ENCODE peak calls at places on chromosome 7, in nine cellular contexts. One of them, this sample, is unnamed.

GRCh38 chr7:106313456-106313891 is 28.7 kb upstream of the NAMPT start:
- DNase-seq in brain microvascular endothelial cell: peak
- DNase-seq in suprapubic skin: no peak
- DNase-seq in OCI-LY7: no peak
- DNase-seq in fibroblast of mammary gland: peak
- DNase-seq in IMR-90: peak
- DNase-seq in AG04450: peak
- DNase-seq in heart left ventricle: no peak
- DNase-seq in fibroblast of pulmonary artery: peak
- DNase-seq in this sample: peak

GRCh38 chr7:138886501-138886917 is 88.5 kb upstream of the ATP6V0A4 start:
- DNase-seq in brain microvascular endothelial cell: peak
- DNase-seq in suprapubic skin: no peak
- DNase-seq in OCI-LY7: peak
- DNase-seq in fibroblast of mammary gland: peak
- DNase-seq in IMR-90: peak
- DNase-seq in AG04450: peak
- DNase-seq in heart left ventricle: no peak
- DNase-seq in fibroblast of pulmonary artery: peak
- DNase-seq in this sample: peak

GRCh38 chr7:17144313-17144712 is 154.1 kb upstream of the AHR start:
- DNase-seq in brain microvascular endothelial cell: peak
- DNase-seq in suprapubic skin: no peak
- DNase-seq in OCI-LY7: no peak
- DNase-seq in fibroblast of mammary gland: peak
- DNase-seq in IMR-90: peak
- DNase-seq in AG04450: no peak
- DNase-seq in heart left ventricle: no peak
- DNase-seq in fibroblast of pulmonary artery: no peak
- DNase-seq in this sample: peak

GRCh38 chr7:74097937-74098614 is 14.5 kb downstream of the LIMK1 start:
- DNase-seq in brain microvascular endothelial cell: peak
- DNase-seq in suprapubic skin: peak
- DNase-seq in OCI-LY7: no peak
- DNase-seq in fibroblast of mammary gland: peak
- DNase-seq in IMR-90: peak
- DNase-seq in AG04450: peak
- DNase-seq in heart left ventricle: no peak
- DNase-seq in fibroblast of pulmonary artery: peak
- DNase-seq in this sample: peak

GRCh38 chr7:119783799-119784198 is 489.2 kb upstream of the KCND2 start:
- DNase-seq in brain microvascular endothelial cell: peak
- DNase-seq in suprapubic skin: no peak
- DNase-seq in OCI-LY7: no peak
- DNase-seq in fibroblast of mammary gland: peak
- DNase-seq in IMR-90: peak
- DNase-seq in AG04450: no peak
- DNase-seq in heart left ventricle: peak
- DNase-seq in fibroblast of pulmonary artery: peak
- DNase-seq in this sample: no peak

GRCh38 chr7:151817315-151817690 is 59.6 kb downstream of the PRKAG2 start:
- DNase-seq in brain microvascular endothelial cell: no peak
- DNase-seq in suprapubic skin: no peak
- DNase-seq in OCI-LY7: no peak
- DNase-seq in fibroblast of mammary gland: no peak
- DNase-seq in IMR-90: no peak
- DNase-seq in AG04450: no peak
- DNase-seq in heart left ventricle: no peak
- DNase-seq in fibroblast of pulmonary artery: no peak
- DNase-seq in this sample: no peak

GRCh38 chr7:710161-710560 is 16.3 kb upstream of the DNAAF5 start:
- DNase-seq in brain microvascular endothelial cell: no peak
- DNase-seq in suprapubic skin: no peak
- DNase-seq in OCI-LY7: no peak
- DNase-seq in fibroblast of mammary gland: no peak
- DNase-seq in IMR-90: no peak
- DNase-seq in AG04450: no peak
- DNase-seq in heart left ventricle: no peak
- DNase-seq in fibroblast of pulmonary artery: no peak
- DNase-seq in this sample: no peak

GRCh38 chr7:128408709-128409434 is 910 bp downstream of the IMPDH1 start:
- DNase-seq in brain microvascular endothelial cell: no peak
- DNase-seq in suprapubic skin: no peak
- DNase-seq in OCI-LY7: no peak
- DNase-seq in fibroblast of mammary gland: peak
- DNase-seq in IMR-90: peak
- DNase-seq in AG04450: no peak
- DNase-seq in heart left ventricle: no peak
- DNase-seq in fibroblast of pulmonary artery: no peak
- DNase-seq in this sample: no peak

GRCh38 chr7:83366629-83367028 is 203.9 kb upstream of the PCLO start:
- DNase-seq in brain microvascular endothelial cell: no peak
- DNase-seq in suprapubic skin: no peak
- DNase-seq in OCI-LY7: no peak
- DNase-seq in fibroblast of mammary gland: no peak
- DNase-seq in IMR-90: no peak
- DNase-seq in AG04450: no peak
- DNase-seq in heart left ventricle: no peak
- DNase-seq in fibroblast of pulmonary artery: no peak
- DNase-seq in this sample: no peak

GRCh38 chr7:8435597-8436243 is 2.3 kb downstream of the NXPH1 start:
- DNase-seq in brain microvascular endothelial cell: no peak
- DNase-seq in suprapubic skin: no peak
- DNase-seq in OCI-LY7: no peak
- DNase-seq in fibroblast of mammary gland: no peak
- DNase-seq in IMR-90: no peak
- DNase-seq in AG04450: no peak
- DNase-seq in heart left ventricle: no peak
- DNase-seq in fibroblast of pulmonary artery: no peak
- DNase-seq in this sample: no peak

GRCh38 chr7:74199551-74200355 is 10.1 kb upstream of the LAT2 start:
- DNase-seq in brain microvascular endothelial cell: peak
- DNase-seq in suprapubic skin: no peak
- DNase-seq in OCI-LY7: no peak
- DNase-seq in fibroblast of mammary gland: peak
- DNase-seq in IMR-90: no peak
- DNase-seq in AG04450: no peak
- DNase-seq in heart left ventricle: no peak
- DNase-seq in fibroblast of pulmonary artery: no peak
- DNase-seq in this sample: no peak

GRCh38 chr7:16055263-16055976 is 365.9 kb downstream of the CRPPA start:
- DNase-seq in brain microvascular endothelial cell: no peak
- DNase-seq in suprapubic skin: no peak
- DNase-seq in OCI-LY7: peak
- DNase-seq in fibroblast of mammary gland: no peak
- DNase-seq in IMR-90: no peak
- DNase-seq in AG04450: no peak
- DNase-seq in heart left ventricle: no peak
- DNase-seq in fibroblast of pulmonary artery: no peak
- DNase-seq in this sample: no peak

GRCh38 chr7:25967278-25968204 is 184.5 kb upstream of the NFE2L3 start:
- DNase-seq in brain microvascular endothelial cell: no peak
- DNase-seq in suprapubic skin: no peak
- DNase-seq in OCI-LY7: peak
- DNase-seq in fibroblast of mammary gland: no peak
- DNase-seq in IMR-90: no peak
- DNase-seq in AG04450: no peak
- DNase-seq in heart left ventricle: no peak
- DNase-seq in fibroblast of pulmonary artery: no peak
- DNase-seq in this sample: no peak

GRCh38 chr7:158246960-158247673 is 340.5 kb downstream of the PTPRN2 start:
- DNase-seq in brain microvascular endothelial cell: no peak
- DNase-seq in suprapubic skin: no peak
- DNase-seq in OCI-LY7: no peak
- DNase-seq in fibroblast of mammary gland: no peak
- DNase-seq in IMR-90: no peak
- DNase-seq in AG04450: no peak
- DNase-seq in heart left ventricle: no peak
- DNase-seq in fibroblast of pulmonary artery: no peak
- DNase-seq in this sample: no peak

DNA sequence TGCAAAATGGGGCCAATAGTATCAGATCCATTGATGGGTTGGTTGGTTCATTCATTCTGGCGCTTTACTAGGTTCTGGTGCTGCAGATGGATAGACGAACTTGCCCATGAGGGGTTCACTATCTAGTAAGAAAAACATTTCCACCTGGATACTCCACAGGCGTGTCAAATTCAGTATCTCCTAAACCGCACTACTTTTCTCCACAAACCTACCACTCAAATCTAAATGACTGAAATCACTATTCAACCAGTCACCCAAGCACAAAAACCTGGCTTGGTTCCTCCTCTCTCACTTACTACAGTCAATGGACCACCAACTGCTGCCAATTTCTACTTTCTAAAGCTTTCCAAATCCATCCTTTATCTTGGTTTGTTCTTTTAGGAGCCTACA is 558 bp downstream of the AGK start:
- DNase-seq in brain microvascular endothelial cell: no peak
- DNase-seq in suprapubic skin: no peak
- DNase-seq in OCI-LY7: peak
- DNase-seq in fibroblast of mammary gland: no peak
- DNase-seq in IMR-90: no peak
- DNase-seq in AG04450: no peak
- DNase-seq in heart left ventricle: no peak
- DNase-seq in fibroblast of pulmonary artery: peak
- DNase-seq in this sample: no peak
- H3K4me3 ChIP-seq in brain microvascular endothelial cell: peak
- H3K4me3 ChIP-seq in suprapubic skin: peak
- H3K4me3 ChIP-seq in OCI-LY7: peak
- H3K4me3 ChIP-seq in fibroblast of mammary gland: peak
- H3K4me3 ChIP-seq in IMR-90: peak
- H3K4me3 ChIP-seq in AG04450: peak
- H3K4me3 ChIP-seq in heart left ventricle: peak
- H3K4me3 ChIP-seq in fibroblast of pulmonary artery: peak
- H3K4me3 ChIP-seq in this sample: peak

GRCh38 chr7:149838992-149839408 is 825 bp downstream of the ZNF862 start:
- DNase-seq in brain microvascular endothelial cell: no peak
- DNase-seq in suprapubic skin: no peak
- DNase-seq in OCI-LY7: no peak
- DNase-seq in fibroblast of mammary gland: peak
- DNase-seq in IMR-90: peak
- DNase-seq in AG04450: no peak
- DNase-seq in heart left ventricle: no peak
- DNase-seq in fibroblast of pulmonary artery: peak
- DNase-seq in this sample: peak
- TF ChIP-seq CTCF in brain microvascular endothelial cell: no peak
- TF ChIP-seq CTCF in suprapubic skin: no peak
- TF ChIP-seq CTCF in OCI-LY7: no peak
- TF ChIP-seq CTCF in fibroblast of mammary gland: peak
- TF ChIP-seq CTCF in IMR-90: no peak
- TF ChIP-seq CTCF in AG04450: peak
- TF ChIP-seq CTCF in heart left ventricle: no peak
- TF ChIP-seq CTCF in fibroblast of pulmonary artery: no peak
- TF ChIP-seq CTCF in this sample: no peak

DNA sequence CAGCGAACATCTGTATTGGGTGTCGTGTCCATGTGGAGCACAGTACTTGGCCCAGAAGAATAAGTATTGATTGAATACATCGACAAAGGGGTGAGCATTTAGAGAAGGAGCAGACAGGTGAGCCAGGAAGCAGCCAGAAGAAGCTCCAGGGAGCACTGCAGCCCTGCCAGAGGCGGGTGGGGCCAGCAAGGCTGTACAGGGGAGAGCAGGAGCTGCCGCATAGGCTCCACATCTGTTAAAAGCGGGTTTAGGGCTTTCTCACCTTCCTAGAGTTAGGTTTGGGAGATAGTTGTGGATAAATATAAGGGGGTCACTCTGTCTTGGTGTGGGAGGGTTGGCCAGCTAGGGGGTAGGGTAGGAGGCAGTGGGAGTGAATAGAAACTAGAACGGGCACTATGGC is 1.3 kb upstream of the CPA1 start:
- DNase-seq in brain microvascular endothelial cell: no peak
- DNase-seq in suprapubic skin: peak
- DNase-seq in OCI-LY7: no peak
- DNase-seq in fibroblast of mammary gland: no peak
- DNase-seq in IMR-90: no peak
- DNase-seq in AG04450: no peak
- DNase-seq in heart left ventricle: no peak
- DNase-seq in fibroblast of pulmonary artery: no peak
- DNase-seq in this sample: no peak
- H3K4me3 ChIP-seq in brain microvascular endothelial cell: no peak
- H3K4me3 ChIP-seq in suprapubic skin: no peak
- H3K4me3 ChIP-seq in OCI-LY7: no peak
- H3K4me3 ChIP-seq in fibroblast of mammary gland: no peak
- H3K4me3 ChIP-seq in IMR-90: no peak
- H3K4me3 ChIP-seq in AG04450: no peak
- H3K4me3 ChIP-seq in heart left ventricle: no peak
- H3K4me3 ChIP-seq in fibroblast of pulmonary artery: no peak
- H3K4me3 ChIP-seq in this sample: no peak

GRCh38 chr7:100476903-100477870 is 1.8 kb downstream of the TSC22D4 start:
- DNase-seq in brain microvascular endothelial cell: no peak
- DNase-seq in suprapubic skin: no peak
- DNase-seq in OCI-LY7: peak
- DNase-seq in fibroblast of mammary gland: no peak
- DNase-seq in IMR-90: no peak
- DNase-seq in AG04450: no peak
- DNase-seq in heart left ventricle: no peak
- DNase-seq in fibroblast of pulmonary artery: no peak
- DNase-seq in this sample: no peak
- TF ChIP-seq CTCF in brain microvascular endothelial cell: peak
- TF ChIP-seq CTCF in suprapubic skin: no peak
- TF ChIP-seq CTCF in OCI-LY7: peak
- TF ChIP-seq CTCF in fibroblast of mammary gland: peak
- TF ChIP-seq CTCF in IMR-90: peak
- TF ChIP-seq CTCF in AG04450: peak
- TF ChIP-seq CTCF in heart left ventricle: no peak
- TF ChIP-seq CTCF in fibroblast of pulmonary artery: peak
- TF ChIP-seq CTCF in this sample: peak